ENCODE peak calls at places on chromosomes 7 and 10, in six cellular contexts. O is activated CD8-positive, alpha-beta T cell treated with anti-CD3 and anti-CD28 coated beads for 36 hours; B is stimulated activated naive CD8-positive, alpha-beta T cell treated with anti-CD3 and anti-CD28 coated beads, Interleukin-15, Interleukin-2, amounts not matched to agents 100 U/mL and 50 U/mL, for 24 hours; C is SIG-M5; D is activated CD4-positive, CD25-positive, alpha-beta regulatory T cell; W is NCI-H446 treated with DMSO at 0.1 percent for 48 hours. I is an unnamed sample.

GRCh38 chr10:24465899-24466615 is 257.1 kb downstream of the KIAA1217 start:
- DNase-seq in O (peak), B (peak), C (no peak), D (no peak), W (no peak), I (no peak)

GRCh38 chr7:14900051-14900450 is 2.5 kb downstream of the DGKB start:
- DNase-seq in O (no peak), B (no peak), C (no peak), D (no peak), W (peak), I (no peak)

GRCh38 chr10:60148266-60148840 is 241.3 kb downstream of the ANK3 start:
- DNase-seq in O (no peak), B (no peak), C (no peak), D (no peak), W (no peak), I (no peak)

GRCh38 chr7:114416089-114416990 is 1.7 kb downstream of the FOXP2 start:
- DNase-seq in O (no peak), B (no peak), C (no peak), D (no peak), W (no peak), I (no peak)

GRCh38 chr7:101077303-101078086 is 7.8 kb upstream of the TRIM56 start:
- DNase-seq in O (peak), B (peak), C (peak), D (peak), W (peak), I (peak)

GRCh38 chr10:13769926-13770325 is 183.2 kb downstream of the PRPF18 start:
- DNase-seq in O (no peak), B (no peak), C (peak), D (no peak), W (no peak), I (no peak)

GRCh38 chr7:148395990-148396716 is 194.4 kb upstream of the C7orf33 start:
- DNase-seq in O (no peak), B (no peak), C (no peak), D (no peak), W (no peak), I (no peak)

GRCh38 chr10:32073676-32074075 is 17.5 kb upstream of the KIF5B start:
- DNase-seq in O (no peak), B (no peak), C (no peak), D (no peak), W (no peak), I (no peak)

GRCh38 chr10:124550305-124551034 is 88.8 kb downstream of the LHPP start:
- DNase-seq in O (no peak), B (no peak), C (no peak), D (no peak), W (no peak), I (no peak)

GRCh38 chr10:101411598-101411997 is 57.6 kb downstream of the BTRC start:
- DNase-seq in O (no peak), B (no peak), C (no peak), D (no peak), W (no peak), I (no peak)

GRCh38 chr7:139704308-139704879 is 73.4 kb downstream of the HIPK2 start:
- DNase-seq in O (no peak), B (no peak), C (no peak), D (no peak), W (no peak), I (no peak)

GRCh38 chr10:122141821-122142651 is 129.1 kb upstream of the BTBD16 start:
- DNase-seq in O (no peak), B (no peak), C (no peak), D (no peak), W (no peak), I (no peak)

GRCh38 chr10:32413513-32413912 is 32.4 kb upstream of the CCDC7 start:
- DNase-seq in O (peak), B (peak), C (no peak), D (no peak), W (no peak), I (no peak)

GRCh38 chr10:33091186-33091585 is 133.2 kb upstream of the ITGB1 start:
- DNase-seq in O (no peak), B (no peak), C (no peak), D (no peak), W (no peak), I (no peak)

GRCh38 chr10:50653142-50653541 is 29.4 kb upstream of the SGMS1 start:
- DNase-seq in O (peak), B (no peak), C (no peak), D (no peak), W (no peak), I (no peak)

GRCh38 chr10:14838582-14839304 is 637 bp downstream of the HSPA14 start:
- DNase-seq in O (peak), B (peak), C (no peak), D (no peak), W (no peak), I (no peak)

GRCh38 chr10:52452600-52453493 is 138.8 kb downstream of the DKK1 start:
- DNase-seq in O (no peak), B (no peak), C (no peak), D (no peak), W (no peak), I (no peak)

GRCh38 chr7:107505362-107505761 is 35.5 kb downstream of the GPR22 start:
- DNase-seq in O (no peak), B (no peak), C (no peak), D (no peak), W (no peak), I (no peak)

GRCh38 chr7:156473476-156474240 is 166.9 kb upstream of the RNF32 start:
- DNase-seq in O (peak), B (peak), C (no peak), D (no peak), W (no peak), I (peak)

GRCh38 chr7:20799566-20800377 is 13.1 kb upstream of the SP8 start:
- DNase-seq in O (no peak), B (no peak), C (no peak), D (no peak), W (no peak), I (no peak)

GRCh38 chr10:121899727-121900126 is 28.1 kb downstream of the ATE1 start:
- DNase-seq in O (no peak), B (no peak), C (no peak), D (no peak), W (no peak), I (no peak)

GRCh38 chr10:106513328-106513727 is 651.2 kb downstream of the SORCS1 start:
- DNase-seq in O (no peak), B (no peak), C (no peak), D (no peak), W (no peak), I (no peak)

I was measured in activated naive CD4-positive, alpha-beta T cell.